ENCODE peak calls at places on chromosomes 3 and 15, in four cellular contexts. Y, B, S and T are unnamed samples.
A peak's percentile ranks its signal among the peaks of the same experiment; 100 is the strongest.

GRCh38 chr3:10996345-10997050 is 4.0 kb downstream of the SLC6A1 start:
- DNase-seq in S (no peak), B (no peak), Y (no peak), T (no peak)

GRCh38 chr3:28317438-28318022 is 31.0 kb upstream of the ZCWPW2 start:
- DNase-seq in B (peak; percentile 73), S (no peak), Y (no peak), T (no peak)

GRCh38 chr3:124221286-124221821 is 229.4 kb upstream of the ROPN1 start:
- DNase-seq in Y (no peak), S (no peak), B (no peak), T (no peak)

GRCh38 chr15:70062321-70062956 is 35.3 kb downstream of the TLE3 start:
- DNase-seq in S (no peak), B (no peak), Y (no peak), T (no peak)

GRCh38 chr3:98518816-98519215 is 3.9 kb downstream of the CLDND1 start:
- DNase-seq in Y (no peak), S (no peak), B (no peak), T (no peak)

GRCh38 chr3:162354343-162354742 is 857.7 kb downstream of the OTOL1 start:
- DNase-seq in Y (no peak), S (no peak), B (no peak), T (no peak)

GRCh38 chr3:45008117-45008516 is 18.0 kb upstream of the CLEC3B start:
- DNase-seq in B (no peak), S (no peak), Y (no peak), T (no peak)

GRCh38 chr3:16467368-16467767 is 46.1 kb downstream of the RFTN1 start:
- DNase-seq in Y (no peak), S (peak; percentile 28), B (no peak), T (no peak)

GRCh38 chr3:150127011-150127490 is 156.4 kb upstream of the PFN2 start:
- DNase-seq in S (no peak), Y (no peak), B (no peak), T (no peak)

GRCh38 chr15:90009301-90010063 is 8.4 kb downstream of the ZNF710 start:
- DNase-seq in B (no peak), Y (no peak), S (no peak), T (no peak)

GRCh38 chr15:37638139-37638538 is 296.3 kb upstream of the TMCO5A start:
- DNase-seq in B (no peak), S (no peak), Y (no peak), T (no peak)

GRCh38 chr3:170802164-170803151 is 67.5 kb downstream of the RPL22L1 start:
- DNase-seq in Y (no peak), S (no peak), B (peak; percentile 43), T (no peak)

GRCh38 chr15:57198654-57199241 is 177.6 kb upstream of the CGNL1 start:
- DNase-seq in Y (no peak), B (no peak), S (no peak), T (no peak)

GRCh38 chr3:130692455-130692854 is 54.2 kb downstream of the PIK3R4 start:
- DNase-seq in S (no peak), B (no peak), Y (no peak), T (no peak)

DNA sequence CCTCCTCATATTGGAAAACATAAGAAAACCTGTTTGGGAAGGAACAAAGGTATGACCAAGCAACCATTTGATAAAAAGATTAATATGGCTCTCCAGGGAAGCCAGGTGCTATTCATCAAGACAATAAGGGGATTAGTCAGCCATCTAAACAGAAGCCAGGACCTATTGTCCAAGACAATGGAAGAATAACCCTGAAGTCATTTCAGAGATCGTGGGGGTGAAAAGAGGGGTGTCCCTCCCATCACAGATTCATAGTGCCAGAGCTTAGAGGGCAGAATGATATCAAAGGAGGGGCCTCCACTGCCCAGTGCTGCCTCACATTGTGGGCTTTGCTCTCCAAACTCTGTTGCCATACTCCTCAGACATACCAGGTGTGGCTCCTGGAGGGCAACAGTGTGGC is 73.5 kb downstream of the DAPK2 start:
- DNase-seq in B (no peak), S (no peak), Y (no peak), T (no peak)
- TF ChIP-seq SPI1 in B (no peak), S (no peak), Y (no peak), T (no peak)

GRCh38 chr15:58877999-58878825 is 55.3 kb downstream of the SLTM start:
- DNase-seq in S (no peak), B (no peak), Y (no peak), T (no peak)
- TF ChIP-seq SPI1 in S (no peak), B (no peak), Y (no peak), T (no peak)

DNA sequence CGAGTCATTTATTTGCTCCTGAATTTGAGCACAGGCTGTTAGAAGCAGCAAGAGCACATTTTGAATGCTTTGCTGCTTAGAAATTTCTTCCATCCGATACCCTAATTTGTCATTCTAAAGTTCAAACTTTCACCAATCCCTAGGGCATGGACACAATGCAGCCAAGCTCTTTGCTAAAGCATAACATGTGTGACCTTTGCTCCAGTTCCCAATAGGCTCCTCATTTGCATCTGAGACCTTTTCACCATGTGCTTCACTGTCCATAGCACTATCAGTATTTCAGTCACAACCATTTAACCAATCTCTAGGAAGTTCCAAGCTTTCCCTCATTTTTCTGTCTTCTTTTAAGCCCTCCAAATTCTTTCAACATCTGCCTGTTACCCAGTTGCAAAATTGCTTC is 1333.1 kb downstream of the SI start:
- DNase-seq in B (no peak), S (no peak), Y (no peak), T (no peak)
- TF ChIP-seq SPI1 in B (no peak), S (no peak), Y (no peak), T (no peak)

GRCh38 chr15:68347392-68347791 is 69.8 kb downstream of the FEM1B start:
- DNase-seq in B (no peak), Y (no peak), S (no peak), T (no peak)

GRCh38 chr15:68343579-68344225 is 66.2 kb downstream of the FEM1B start:
- DNase-seq in Y (no peak), B (no peak), S (no peak), T (no peak)

GRCh38 chr15:68344600-68344999 is 67.1 kb downstream of the FEM1B start:
- DNase-seq in S (no peak), Y (no peak), B (no peak), T (no peak)

GRCh38 chr15:68346986-68347385 is 69.4 kb downstream of the FEM1B start:
- DNase-seq in Y (no peak), S (no peak), B (no peak), T (no peak)

DNA sequence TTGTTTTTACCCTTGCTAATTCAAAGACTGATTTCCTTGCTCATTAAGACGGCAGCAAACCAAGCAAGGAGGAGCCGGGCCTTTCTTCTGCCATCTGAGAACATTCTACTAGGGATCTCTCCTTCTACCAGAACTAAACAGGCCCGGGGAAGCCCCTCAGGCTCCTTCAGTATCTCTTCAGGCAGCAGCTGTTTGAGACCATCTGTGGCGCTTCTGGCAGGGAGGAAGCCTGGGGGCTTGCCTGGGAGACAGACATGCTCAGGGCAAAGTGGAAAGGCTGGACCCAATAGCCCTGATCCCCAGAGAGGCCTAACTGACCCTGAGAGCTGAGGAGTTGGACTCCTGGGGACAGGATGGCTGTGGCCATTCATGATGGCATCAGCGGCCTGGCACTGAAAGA is 67.9 kb downstream of the FEM1B start:
- DNase-seq in Y (no peak), S (no peak), B (no peak), T (no peak)
- TF ChIP-seq SPI1 in Y (no peak), S (no peak), B (no peak), T (no peak)

DNA sequence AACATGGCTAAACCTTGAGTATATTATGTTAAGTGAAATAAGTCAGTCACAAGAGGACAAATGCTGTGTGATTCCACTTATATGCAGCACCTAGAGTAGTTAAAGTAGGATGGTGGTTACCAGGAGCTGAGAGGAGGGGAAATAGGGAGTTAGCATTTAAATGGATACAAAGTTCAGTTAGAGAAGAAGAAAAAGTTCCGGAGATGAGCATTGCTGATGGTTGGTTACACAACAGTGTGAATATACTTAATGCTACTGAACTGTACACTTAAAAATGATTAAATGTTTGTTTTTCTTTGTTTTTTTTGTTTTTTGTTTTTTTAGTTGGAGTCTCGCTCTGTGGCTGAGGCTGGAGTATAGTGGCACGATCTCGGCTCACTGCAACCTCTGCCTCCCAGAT is 67.7 kb upstream of the OSTN start:
- DNase-seq in Y (no peak), S (no peak), B (no peak), T (no peak)
- TF ChIP-seq SPI1 in Y (no peak), S (no peak), B (no peak), T (no peak)

GRCh38 chr3:4322635-4323034 is 19.5 kb downstream of the SETMAR start:
- DNase-seq in Y (no peak), S (no peak), B (peak; percentile 81), T (peak; percentile 97)
- TF ChIP-seq SPI1 in Y (no peak), S (no peak), B (no peak), T (peak; percentile 9)